ENCODE peak calls at places on chromosomes 2 and 18, in ten cellular contexts. One of them, this sample, is unnamed. For H3K9me3, the result is how much of the 10 kb centered on the place peaks cover.

GRCh38 chr18:47296462-47296861 is 45.0 kb upstream of the SKOR2 start:
- DNase-seq in mammary epithelial cell: no peak
- DNase-seq in psoas muscle: no peak
- DNase-seq in endodermal cell: no peak
- DNase-seq in GM23248: no peak
- DNase-seq in neuronal stem cell: no peak
- DNase-seq in testis: no peak
- DNase-seq in OCI-LY7: no peak
- DNase-seq in heart right ventricle: no peak
- DNase-seq in heart left ventricle: no peak
- DNase-seq in this sample: no peak

GRCh38 chr18:44798433-44799048 is 117.9 kb downstream of the SETBP1 start:
- DNase-seq in heart right ventricle: no peak
- DNase-seq in testis: no peak
- DNase-seq in heart left ventricle: no peak
- DNase-seq in psoas muscle: no peak
- DNase-seq in mammary epithelial cell: no peak
- DNase-seq in GM23248: no peak
- DNase-seq in OCI-LY7: no peak
- DNase-seq in neuronal stem cell: no peak
- DNase-seq in endodermal cell: no peak
- DNase-seq in this sample: no peak

GRCh38 chr2:239625913-239626734 is 225.3 kb upstream of the HDAC4 start:
- DNase-seq in mammary epithelial cell: no peak
- DNase-seq in heart right ventricle: no peak
- DNase-seq in GM23248: no peak
- DNase-seq in neuronal stem cell: no peak
- DNase-seq in heart left ventricle: no peak
- DNase-seq in endodermal cell: no peak
- DNase-seq in psoas muscle: no peak
- DNase-seq in OCI-LY7: no peak
- DNase-seq in testis: no peak
- DNase-seq in this sample: no peak

GRCh38 chr2:148944536-148944935 is 69.5 kb downstream of the KIF5C start:
- DNase-seq in mammary epithelial cell: no peak
- DNase-seq in OCI-LY7: no peak
- DNase-seq in heart left ventricle: no peak
- DNase-seq in neuronal stem cell: no peak
- DNase-seq in endodermal cell: no peak
- DNase-seq in heart right ventricle: no peak
- DNase-seq in GM23248: no peak
- DNase-seq in testis: no peak
- DNase-seq in psoas muscle: no peak
- DNase-seq in this sample: no peak

GRCh38 chr2:240339411-240340360 is 95.8 kb upstream of the GPC1 start:
- DNase-seq in neuronal stem cell: no peak
- DNase-seq in GM23248: no peak
- DNase-seq in psoas muscle: no peak
- DNase-seq in OCI-LY7: no peak
- DNase-seq in testis: no peak
- DNase-seq in endodermal cell: peak
- DNase-seq in mammary epithelial cell: no peak
- DNase-seq in heart right ventricle: no peak
- DNase-seq in heart left ventricle: no peak
- DNase-seq in this sample: no peak

GRCh38 chr2:43774617-43775016 is 778 bp downstream of the DYNC2LI1 start:
- DNase-seq in heart right ventricle: no peak
- DNase-seq in psoas muscle: no peak
- DNase-seq in OCI-LY7: no peak
- DNase-seq in endodermal cell: no peak
- DNase-seq in GM23248: no peak
- DNase-seq in mammary epithelial cell: peak
- DNase-seq in heart left ventricle: no peak
- DNase-seq in neuronal stem cell: no peak
- DNase-seq in testis: no peak
- DNase-seq in this sample: no peak

GRCh38 chr2:58503909-58504308 is 262.8 kb upstream of the FANCL start:
- DNase-seq in testis: no peak
- DNase-seq in neuronal stem cell: no peak
- DNase-seq in heart right ventricle: no peak
- DNase-seq in mammary epithelial cell: no peak
- DNase-seq in psoas muscle: no peak
- DNase-seq in heart left ventricle: no peak
- DNase-seq in GM23248: no peak
- DNase-seq in endodermal cell: no peak
- DNase-seq in OCI-LY7: no peak
- DNase-seq in this sample: no peak

GRCh38 chr2:27024188-27024587 is 8.6 kb upstream of the TMEM214 start:
- DNase-seq in neuronal stem cell: no peak
- DNase-seq in heart right ventricle: no peak
- DNase-seq in mammary epithelial cell: no peak
- DNase-seq in psoas muscle: peak
- DNase-seq in testis: peak
- DNase-seq in GM23248: peak
- DNase-seq in heart left ventricle: no peak
- DNase-seq in OCI-LY7: no peak
- DNase-seq in endodermal cell: peak
- DNase-seq in this sample: no peak

GRCh38 chr18:63882333-63883141 is 5.0 kb upstream of the SERPINB2 start:
- DNase-seq in mammary epithelial cell: peak
- DNase-seq in neuronal stem cell: no peak
- DNase-seq in testis: no peak
- DNase-seq in psoas muscle: no peak
- DNase-seq in heart right ventricle: no peak
- DNase-seq in endodermal cell: peak
- DNase-seq in heart left ventricle: no peak
- DNase-seq in GM23248: peak
- DNase-seq in OCI-LY7: no peak
- DNase-seq in this sample: no peak

GRCh38 chr2:16138811-16139662 is 198.7 kb downstream of the MYCN start:
- DNase-seq in endodermal cell: peak
- DNase-seq in heart left ventricle: no peak
- DNase-seq in mammary epithelial cell: no peak
- DNase-seq in neuronal stem cell: peak
- DNase-seq in psoas muscle: no peak
- DNase-seq in heart right ventricle: no peak
- DNase-seq in testis: no peak
- DNase-seq in GM23248: no peak
- DNase-seq in OCI-LY7: no peak
- DNase-seq in this sample: no peak

GRCh38 chr2:224492531-224492930 is 90.6 kb upstream of the FAM124B start:
- DNase-seq in heart left ventricle: no peak
- DNase-seq in OCI-LY7: peak
- DNase-seq in testis: no peak
- DNase-seq in endodermal cell: no peak
- DNase-seq in mammary epithelial cell: no peak
- DNase-seq in heart right ventricle: no peak
- DNase-seq in neuronal stem cell: no peak
- DNase-seq in GM23248: no peak
- DNase-seq in psoas muscle: no peak
- DNase-seq in this sample: no peak

GRCh38 chr2:27249891-27250651 is 12.8 kb downstream of the SLC30A3 start:
- DNase-seq in heart right ventricle: peak
- DNase-seq in heart left ventricle: peak
- DNase-seq in psoas muscle: peak
- DNase-seq in mammary epithelial cell: no peak
- DNase-seq in neuronal stem cell: peak
- DNase-seq in endodermal cell: peak
- DNase-seq in OCI-LY7: peak
- DNase-seq in testis: peak
- DNase-seq in GM23248: peak
- DNase-seq in this sample: no peak

GRCh38 chr18:36372902-36373301 is 75.4 kb downstream of the FHOD3 start:
- DNase-seq in psoas muscle: no peak
- DNase-seq in neuronal stem cell: no peak
- DNase-seq in endodermal cell: no peak
- DNase-seq in testis: no peak
- DNase-seq in GM23248: peak
- DNase-seq in OCI-LY7: no peak
- DNase-seq in mammary epithelial cell: peak
- DNase-seq in heart right ventricle: no peak
- DNase-seq in heart left ventricle: no peak
- DNase-seq in this sample: no peak

GRCh38 chr2:226701052-226701451 is 98.6 kb downstream of the IRS1 start:
- DNase-seq in psoas muscle: no peak
- DNase-seq in GM23248: peak
- DNase-seq in mammary epithelial cell: peak
- DNase-seq in neuronal stem cell: no peak
- DNase-seq in heart right ventricle: no peak
- DNase-seq in testis: no peak
- DNase-seq in endodermal cell: no peak
- DNase-seq in heart left ventricle: no peak
- DNase-seq in OCI-LY7: no peak
- DNase-seq in this sample: no peak

GRCh38 chr18:31512203-31512764 is 14.3 kb downstream of the DSG2 start:
- DNase-seq in heart right ventricle: no peak
- DNase-seq in endodermal cell: no peak
- DNase-seq in heart left ventricle: no peak
- DNase-seq in GM23248: peak
- DNase-seq in neuronal stem cell: no peak
- DNase-seq in psoas muscle: no peak
- DNase-seq in OCI-LY7: no peak
- DNase-seq in testis: no peak
- DNase-seq in mammary epithelial cell: peak
- DNase-seq in this sample: no peak

GRCh38 chr2:70767699-70768584 is at the start of gene ADD2:
- DNase-seq in testis: peak
- DNase-seq in endodermal cell: peak
- DNase-seq in OCI-LY7: no peak
- DNase-seq in psoas muscle: peak
- DNase-seq in heart left ventricle: peak
- DNase-seq in heart right ventricle: peak
- DNase-seq in GM23248: peak
- DNase-seq in mammary epithelial cell: peak
- DNase-seq in neuronal stem cell: peak
- DNase-seq in this sample: no peak
- H3K4me3 ChIP-seq in testis: peak
- H3K4me3 ChIP-seq in endodermal cell: peak
- H3K4me3 ChIP-seq in OCI-LY7: no peak
- H3K4me3 ChIP-seq in psoas muscle: peak
- H3K4me3 ChIP-seq in heart left ventricle: peak
- H3K4me3 ChIP-seq in heart right ventricle: peak
- H3K4me3 ChIP-seq in GM23248: peak
- H3K4me3 ChIP-seq in mammary epithelial cell: peak
- H3K4me3 ChIP-seq in neuronal stem cell: peak
- H3K4me3 ChIP-seq in this sample: peak

GRCh38 chr18:35303610-35304009 is 13.6 kb upstream of the ZSCAN30 start:
- DNase-seq in endodermal cell: no peak
- DNase-seq in heart left ventricle: no peak
- DNase-seq in mammary epithelial cell: no peak
- DNase-seq in heart right ventricle: no peak
- DNase-seq in GM23248: no peak
- DNase-seq in OCI-LY7: no peak
- DNase-seq in psoas muscle: no peak
- DNase-seq in neuronal stem cell: no peak
- DNase-seq in testis: no peak
- DNase-seq in this sample: no peak
- H3K9me3 ChIP-seq in endodermal cell: half or more
- H3K9me3 ChIP-seq in heart left ventricle: half or more
- H3K9me3 ChIP-seq in mammary epithelial cell: half or more
- H3K9me3 ChIP-seq in heart right ventricle: half or more
- H3K9me3 ChIP-seq in GM23248: under half
- H3K9me3 ChIP-seq in OCI-LY7: under half
- H3K9me3 ChIP-seq in psoas muscle: half or more
- H3K9me3 ChIP-seq in neuronal stem cell: half or more
- H3K9me3 ChIP-seq in testis: under half
- H3K9me3 ChIP-seq in this sample: half or more

GRCh38 chr2:63054812-63055509 is 4.3 kb downstream of the OTX1 start:
- DNase-seq in neuronal stem cell: peak
- DNase-seq in heart right ventricle: no peak
- DNase-seq in endodermal cell: peak
- DNase-seq in psoas muscle: no peak
- DNase-seq in GM23248: no peak
- DNase-seq in heart left ventricle: peak
- DNase-seq in OCI-LY7: no peak
- DNase-seq in testis: no peak
- DNase-seq in mammary epithelial cell: no peak
- DNase-seq in this sample: no peak
- H3K4me3 ChIP-seq in neuronal stem cell: no peak
- H3K4me3 ChIP-seq in heart right ventricle: no peak
- H3K4me3 ChIP-seq in endodermal cell: peak
- H3K4me3 ChIP-seq in psoas muscle: peak
- H3K4me3 ChIP-seq in GM23248: peak
- H3K4me3 ChIP-seq in heart left ventricle: peak
- H3K4me3 ChIP-seq in OCI-LY7: no peak
- H3K4me3 ChIP-seq in testis: peak
- H3K4me3 ChIP-seq in mammary epithelial cell: no peak
- H3K4me3 ChIP-seq in this sample: no peak

GRCh38 chr18:78573773-78574172 is 405.8 kb upstream of the SALL3 start:
- DNase-seq in endodermal cell: no peak
- DNase-seq in testis: no peak
- DNase-seq in OCI-LY7: no peak
- DNase-seq in neuronal stem cell: no peak
- DNase-seq in GM23248: no peak
- DNase-seq in psoas muscle: no peak
- DNase-seq in heart right ventricle: no peak
- DNase-seq in heart left ventricle: no peak
- DNase-seq in mammary epithelial cell: no peak
- DNase-seq in this sample: no peak

GRCh38 chr18:78571063-78571785 is 408.4 kb upstream of the SALL3 start:
- DNase-seq in mammary epithelial cell: no peak
- DNase-seq in GM23248: no peak
- DNase-seq in heart right ventricle: no peak
- DNase-seq in heart left ventricle: no peak
- DNase-seq in endodermal cell: no peak
- DNase-seq in psoas muscle: no peak
- DNase-seq in neuronal stem cell: no peak
- DNase-seq in testis: no peak
- DNase-seq in OCI-LY7: no peak
- DNase-seq in this sample: no peak

GRCh38 chr18:78566720-78567119 is 412.9 kb upstream of the SALL3 start:
- DNase-seq in mammary epithelial cell: no peak
- DNase-seq in OCI-LY7: no peak
- DNase-seq in testis: no peak
- DNase-seq in psoas muscle: no peak
- DNase-seq in GM23248: no peak
- DNase-seq in endodermal cell: no peak
- DNase-seq in heart right ventricle: no peak
- DNase-seq in neuronal stem cell: no peak
- DNase-seq in heart left ventricle: no peak
- DNase-seq in this sample: no peak

GRCh38 chr18:78576967-78577366 is 402.7 kb upstream of the SALL3 start:
- DNase-seq in neuronal stem cell: no peak
- DNase-seq in heart left ventricle: no peak
- DNase-seq in OCI-LY7: no peak
- DNase-seq in psoas muscle: no peak
- DNase-seq in endodermal cell: no peak
- DNase-seq in testis: no peak
- DNase-seq in mammary epithelial cell: no peak
- DNase-seq in heart right ventricle: no peak
- DNase-seq in GM23248: no peak
- DNase-seq in this sample: no peak

DNA sequence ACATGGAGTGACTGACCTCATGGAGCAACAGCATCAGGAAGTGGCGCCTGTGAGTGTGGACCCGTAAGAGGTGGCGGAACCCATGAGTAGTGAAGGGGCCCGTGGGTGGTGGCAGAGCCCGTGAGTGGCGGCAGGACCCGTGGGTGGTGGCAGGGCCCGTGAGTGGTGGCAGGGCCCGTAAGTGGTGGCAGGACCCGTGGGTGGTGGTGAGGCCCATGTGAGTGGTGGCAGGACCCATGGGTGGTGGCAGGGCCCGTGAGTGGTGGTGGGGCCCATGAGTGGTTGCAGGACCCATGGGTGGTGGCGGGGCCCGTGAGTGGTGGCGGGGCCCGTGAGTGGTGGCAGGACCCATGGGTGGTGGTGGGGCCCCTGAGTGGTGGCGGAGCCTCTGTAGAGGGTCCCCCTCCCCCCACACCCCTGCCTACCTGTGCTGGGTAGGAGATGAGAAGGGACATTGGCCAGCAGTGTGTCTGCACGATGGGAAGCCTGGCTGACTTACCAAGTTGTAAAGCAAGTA is 407.7 kb upstream of the SALL3 start:
- DNase-seq in testis: no peak
- DNase-seq in heart left ventricle: no peak
- DNase-seq in endodermal cell: no peak
- DNase-seq in GM23248: no peak
- DNase-seq in mammary epithelial cell: no peak
- DNase-seq in psoas muscle: no peak
- DNase-seq in neuronal stem cell: no peak
- DNase-seq in heart right ventricle: no peak
- DNase-seq in OCI-LY7: no peak
- DNase-seq in this sample: no peak
- H3K9me3 ChIP-seq in testis: under half
- H3K9me3 ChIP-seq in heart left ventricle: under half
- H3K9me3 ChIP-seq in endodermal cell: under half
- H3K9me3 ChIP-seq in GM23248: under half
- H3K9me3 ChIP-seq in mammary epithelial cell: under half
- H3K9me3 ChIP-seq in psoas muscle: under half
- H3K9me3 ChIP-seq in neuronal stem cell: under half
- H3K9me3 ChIP-seq in heart right ventricle: half or more
- H3K9me3 ChIP-seq in OCI-LY7: under half
- H3K9me3 ChIP-seq in this sample: under half

This sample was measured in esophagus squamous epithelium.